ENCODE peak calls at places on chromosomes 7 and 10, in four cellular contexts. G is AG04450, A is ELF-1, Y is EH. F is an unnamed sample.

GRCh38 chr10:80070068-80070467 is 8.4 kb upstream of the TMEM254 start:
- DNase-seq in G (no peak), A (no peak), Y (no peak), F (no peak)

GRCh38 chr7:158023563-158024350 is 563.9 kb downstream of the PTPRN2 start:
- DNase-seq in G (no peak), A (no peak), Y (no peak), F (no peak)

GRCh38 chr7:122055072-122055471 is 89.0 kb downstream of the AASS start:
- DNase-seq in G (no peak), A (no peak), Y (no peak), F (no peak)

GRCh38 chr7:50653116-50653854 is 88.1 kb upstream of the DDC start:
- DNase-seq in G (no peak), A (no peak), Y (peak), F (no peak)

GRCh38 chr10:67976292-67977245 is 92.1 kb downstream of the SIRT1 start:
- DNase-seq in G (no peak), A (peak), Y (peak), F (no peak)

GRCh38 chr7:133602291-133602690 is 349.4 kb downstream of the EXOC4 start:
- DNase-seq in G (no peak), A (no peak), Y (peak), F (no peak)

GRCh38 chr10:69968830-69969229 is 83.8 kb upstream of the MACROH2A2 start:
- DNase-seq in G (no peak), A (peak), Y (peak), F (no peak)

GRCh38 chr7:15751191-15751701 is 64.8 kb upstream of the MEOX2 start:
- DNase-seq in G (no peak), A (no peak), Y (peak), F (peak)

GRCh38 chr10:70578371-70578947 is 24.1 kb downstream of the PRF1 start:
- DNase-seq in G (peak), A (no peak), Y (peak), F (no peak)

GRCh38 chr7:115387168-115387567 is 465.3 kb downstream of the MDFIC start:
- DNase-seq in G (no peak), A (no peak), Y (no peak), F (no peak)

GRCh38 chr7:115910541-115911164 is 119.9 kb downstream of the TFEC start:
- DNase-seq in G (no peak), A (peak), Y (peak), F (peak)

GRCh38 chr10:85657478-85658113 is 709.0 kb downstream of the GRID1 start:
- DNase-seq in G (no peak), A (no peak), Y (no peak), F (no peak)

GRCh38 chr7:128123291-128124037 is 92.2 kb upstream of the LRRC4 start:
- DNase-seq in G (no peak), A (no peak), Y (no peak), F (no peak)

GRCh38 chr7:36487756-36488336 is 98.2 kb downstream of the ANLN start:
- DNase-seq in G (peak), A (no peak), Y (peak), F (peak)